ENCODE peak calls at places on chromosome 16, in nine cellular contexts. One of them, this sample, is unnamed.

GRCh38 chr16:66523861-66524354 is 26.0 kb downstream of the TK2 start:
- DNase-seq in neural crest cell: no peak
- DNase-seq in RWPE1: no peak
- DNase-seq in GM23338: no peak
- DNase-seq in endodermal cell: no peak
- DNase-seq in natural killer cell: no peak
- DNase-seq in keratinocyte: no peak
- DNase-seq in tibial artery: no peak
- DNase-seq in GM20000: peak; percentile 47
- DNase-seq in this sample: no peak

GRCh38 chr16:14098081-14098480 is 27.0 kb downstream of the MRTFB start:
- DNase-seq in keratinocyte: no peak
- DNase-seq in neural crest cell: no peak
- DNase-seq in endodermal cell: no peak
- DNase-seq in RWPE1: no peak
- DNase-seq in GM20000: no peak
- DNase-seq in natural killer cell: no peak
- DNase-seq in tibial artery: no peak
- DNase-seq in GM23338: no peak
- DNase-seq in this sample: no peak

GRCh38 chr16:27195941-27196595 is 7.3 kb upstream of the KDM8 start:
- DNase-seq in GM23338: no peak
- DNase-seq in endodermal cell: no peak
- DNase-seq in neural crest cell: no peak
- DNase-seq in GM20000: no peak
- DNase-seq in RWPE1: no peak
- DNase-seq in keratinocyte: no peak
- DNase-seq in tibial artery: no peak
- DNase-seq in natural killer cell: no peak
- DNase-seq in this sample: no peak

GRCh38 chr16:87968541-87968940 is 17.3 kb downstream of the BANP start:
- DNase-seq in endodermal cell: no peak
- DNase-seq in tibial artery: no peak
- DNase-seq in neural crest cell: no peak
- DNase-seq in RWPE1: no peak
- DNase-seq in GM20000: no peak
- DNase-seq in keratinocyte: no peak
- DNase-seq in natural killer cell: no peak
- DNase-seq in GM23338: no peak
- DNase-seq in this sample: no peak

GRCh38 chr16:2512920-2513404 is 790 bp upstream of the ATP6V0C start:
- DNase-seq in RWPE1: no peak
- DNase-seq in keratinocyte: no peak
- DNase-seq in GM23338: peak; percentile 76
- DNase-seq in natural killer cell: peak; percentile 51
- DNase-seq in GM20000: peak; percentile 58
- DNase-seq in endodermal cell: peak; percentile 80
- DNase-seq in tibial artery: no peak
- DNase-seq in neural crest cell: no peak
- DNase-seq in this sample: no peak

GRCh38 chr16:8552487-8553221 is 37.7 kb downstream of the TMEM114 start:
- DNase-seq in natural killer cell: no peak
- DNase-seq in GM20000: no peak
- DNase-seq in endodermal cell: peak; percentile 53
- DNase-seq in keratinocyte: no peak
- DNase-seq in GM23338: no peak
- DNase-seq in tibial artery: no peak
- DNase-seq in neural crest cell: no peak
- DNase-seq in RWPE1: no peak
- DNase-seq in this sample: no peak

GRCh38 chr16:10981697-10982216 is 37.4 kb downstream of the CLEC16A start:
- DNase-seq in tibial artery: no peak
- DNase-seq in GM20000: peak; percentile 67
- DNase-seq in keratinocyte: no peak
- DNase-seq in neural crest cell: no peak
- DNase-seq in GM23338: peak; percentile 73
- DNase-seq in natural killer cell: no peak
- DNase-seq in RWPE1: no peak
- DNase-seq in endodermal cell: peak; percentile 85
- DNase-seq in this sample: no peak

GRCh38 chr16:57469046-57469445 is 6.6 kb downstream of the POLR2C start:
- DNase-seq in keratinocyte: no peak
- DNase-seq in GM20000: no peak
- DNase-seq in natural killer cell: no peak
- DNase-seq in RWPE1: no peak
- DNase-seq in tibial artery: no peak
- DNase-seq in GM23338: no peak
- DNase-seq in endodermal cell: no peak
- DNase-seq in neural crest cell: no peak
- DNase-seq in this sample: no peak

GRCh38 chr16:3020604-3021448 is 658 bp downstream of the TNFRSF12A start:
- DNase-seq in RWPE1: peak; percentile 91
- DNase-seq in endodermal cell: peak; percentile 98
- DNase-seq in tibial artery: peak; percentile 63
- DNase-seq in keratinocyte: peak; percentile 79
- DNase-seq in neural crest cell: no peak
- DNase-seq in GM23338: peak; percentile 95
- DNase-seq in natural killer cell: peak; percentile 69
- DNase-seq in GM20000: no peak
- DNase-seq in this sample: peak; percentile 87

GRCh38 chr16:66696669-66697630 is at the start of gene CMTM4:
- DNase-seq in GM23338: peak; percentile 90
- DNase-seq in endodermal cell: peak; percentile 94
- DNase-seq in GM20000: peak; percentile 98
- DNase-seq in keratinocyte: no peak
- DNase-seq in neural crest cell: peak; percentile 67
- DNase-seq in tibial artery: peak; percentile 80
- DNase-seq in natural killer cell: peak; percentile 67
- DNase-seq in RWPE1: peak; percentile 89
- DNase-seq in this sample: peak; percentile 79

GRCh38 chr16:82638095-82638798 is 11.5 kb downstream of the CDH13 start:
- DNase-seq in GM20000: no peak
- DNase-seq in neural crest cell: no peak
- DNase-seq in tibial artery: no peak
- DNase-seq in RWPE1: peak; percentile 36
- DNase-seq in endodermal cell: no peak
- DNase-seq in keratinocyte: no peak
- DNase-seq in GM23338: no peak
- DNase-seq in natural killer cell: no peak
- DNase-seq in this sample: no peak

GRCh38 chr16:65909310-65910050 is 457.0 kb upstream of the CDH5 start:
- DNase-seq in natural killer cell: no peak
- DNase-seq in GM23338: no peak
- DNase-seq in neural crest cell: no peak
- DNase-seq in tibial artery: no peak
- DNase-seq in GM20000: no peak
- DNase-seq in RWPE1: peak; percentile 4
- DNase-seq in endodermal cell: no peak
- DNase-seq in keratinocyte: no peak
- DNase-seq in this sample: no peak

GRCh38 chr16:17386229-17386628 is 84.5 kb downstream of the XYLT1 start:
- DNase-seq in neural crest cell: no peak
- DNase-seq in natural killer cell: no peak
- DNase-seq in RWPE1: no peak
- DNase-seq in tibial artery: no peak
- DNase-seq in endodermal cell: no peak
- DNase-seq in GM20000: no peak
- DNase-seq in GM23338: no peak
- DNase-seq in keratinocyte: no peak
- DNase-seq in this sample: no peak

GRCh38 chr16:28592511-28592910 is 4.3 kb downstream of the SULT1A2 start:
- DNase-seq in endodermal cell: no peak
- DNase-seq in keratinocyte: no peak
- DNase-seq in natural killer cell: no peak
- DNase-seq in neural crest cell: no peak
- DNase-seq in GM20000: no peak
- DNase-seq in tibial artery: no peak
- DNase-seq in GM23338: no peak
- DNase-seq in RWPE1: no peak
- DNase-seq in this sample: no peak

GRCh38 chr16:28596840-28597691 is at the start of gene SULT1A2:
- DNase-seq in RWPE1: peak; percentile 30
- DNase-seq in neural crest cell: no peak
- DNase-seq in keratinocyte: peak; percentile 11
- DNase-seq in GM20000: no peak
- DNase-seq in natural killer cell: no peak
- DNase-seq in GM23338: peak; percentile 48
- DNase-seq in endodermal cell: peak; percentile 64
- DNase-seq in tibial artery: no peak
- DNase-seq in this sample: no peak

GRCh38 chr16:28596115-28596630 is 677 bp downstream of the SULT1A2 start:
- DNase-seq in natural killer cell: no peak
- DNase-seq in neural crest cell: no peak
- DNase-seq in GM20000: no peak
- DNase-seq in endodermal cell: peak; percentile 37
- DNase-seq in GM23338: no peak
- DNase-seq in keratinocyte: no peak
- DNase-seq in tibial artery: no peak
- DNase-seq in RWPE1: no peak
- DNase-seq in this sample: no peak

GRCh38 chr16:28592979-28593553 is 3.8 kb downstream of the SULT1A2 start:
- DNase-seq in neural crest cell: no peak
- DNase-seq in RWPE1: no peak
- DNase-seq in natural killer cell: no peak
- DNase-seq in GM23338: no peak
- DNase-seq in endodermal cell: peak; percentile 31
- DNase-seq in GM20000: no peak
- DNase-seq in keratinocyte: no peak
- DNase-seq in tibial artery: no peak
- DNase-seq in this sample: no peak

DNA sequence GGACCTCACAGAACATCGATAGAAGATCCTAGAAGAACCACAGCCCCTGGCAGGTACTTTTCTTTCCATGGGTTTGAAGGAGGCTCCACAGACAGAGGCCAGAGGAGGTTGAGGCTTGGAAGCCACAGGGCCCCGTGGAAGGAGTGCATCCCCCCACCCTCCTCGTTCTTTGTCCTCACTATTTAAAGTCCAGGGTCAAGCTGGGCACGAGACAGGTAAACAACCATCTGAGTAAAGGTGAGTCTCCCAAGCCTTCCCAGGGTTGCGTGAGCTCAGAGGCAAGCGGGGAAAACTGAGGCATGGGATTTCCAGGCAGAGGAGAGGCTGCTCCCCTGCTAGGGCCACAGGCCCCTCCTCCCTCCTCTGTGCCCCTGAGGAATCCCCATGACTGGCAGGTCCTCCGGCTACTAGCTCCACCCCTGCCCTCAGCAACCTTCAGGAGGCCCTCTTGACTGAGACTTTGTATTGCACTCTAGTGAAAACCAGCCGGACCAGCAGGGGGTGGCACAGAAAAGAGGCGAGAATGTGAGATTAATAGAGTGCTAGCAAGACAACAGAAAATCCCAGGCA is 927 bp upstream of the SULT1A2 start:
- DNase-seq in neural crest cell: no peak
- DNase-seq in natural killer cell: no peak
- DNase-seq in endodermal cell: peak; percentile 74
- DNase-seq in tibial artery: no peak
- DNase-seq in keratinocyte: no peak
- DNase-seq in GM20000: peak; percentile 26
- DNase-seq in GM23338: peak; percentile 78
- DNase-seq in RWPE1: no peak
- DNase-seq in this sample: no peak
- TF ChIP-seq CTCF in neural crest cell: peak; percentile 16
- TF ChIP-seq CTCF in natural killer cell: no peak
- TF ChIP-seq CTCF in endodermal cell: no peak
- TF ChIP-seq CTCF in tibial artery: no peak
- TF ChIP-seq CTCF in keratinocyte: no peak
- TF ChIP-seq CTCF in GM20000: no peak
- TF ChIP-seq CTCF in GM23338: no peak
- TF ChIP-seq CTCF in RWPE1: no peak
- TF ChIP-seq CTCF in this sample: peak; percentile 27

GRCh38 chr16:75640598-75640997 is 6.9 kb downstream of the KARS1 start:
- DNase-seq in keratinocyte: no peak
- DNase-seq in neural crest cell: no peak
- DNase-seq in GM23338: no peak
- DNase-seq in RWPE1: no peak
- DNase-seq in tibial artery: no peak
- DNase-seq in natural killer cell: no peak
- DNase-seq in GM20000: no peak
- DNase-seq in endodermal cell: no peak
- DNase-seq in this sample: no peak

GRCh38 chr16:75647492-75648264 is at the start of the genes KARS1 and TERF2IP:
- DNase-seq in keratinocyte: peak; percentile 41
- DNase-seq in GM20000: peak; percentile 93
- DNase-seq in GM23338: peak; percentile 94
- DNase-seq in RWPE1: peak; percentile 95
- DNase-seq in natural killer cell: peak; percentile 95
- DNase-seq in tibial artery: peak; percentile 91
- DNase-seq in neural crest cell: peak; percentile 76
- DNase-seq in endodermal cell: peak; percentile 97
- DNase-seq in this sample: peak; percentile 81

GRCh38 chr16:75648265-75649076 is 898 bp downstream of the TERF2IP start:
- DNase-seq in GM20000: peak; percentile 80
- DNase-seq in GM23338: peak; percentile 91
- DNase-seq in tibial artery: peak; percentile 89
- DNase-seq in endodermal cell: peak; percentile 93
- DNase-seq in keratinocyte: no peak
- DNase-seq in RWPE1: peak; percentile 72
- DNase-seq in neural crest cell: peak; percentile 80
- DNase-seq in natural killer cell: peak; percentile 88
- DNase-seq in this sample: peak; percentile 48

GRCh38 chr16:75647138-75647491 is 350 bp downstream of the KARS1 start:
- DNase-seq in endodermal cell: no peak
- DNase-seq in GM20000: no peak
- DNase-seq in tibial artery: no peak
- DNase-seq in RWPE1: no peak
- DNase-seq in keratinocyte: no peak
- DNase-seq in natural killer cell: no peak
- DNase-seq in GM23338: no peak
- DNase-seq in neural crest cell: no peak
- DNase-seq in this sample: no peak

GRCh38 chr16:75644240-75645012 is 3.0 kb downstream of the KARS1 start:
- DNase-seq in keratinocyte: no peak
- DNase-seq in endodermal cell: no peak
- DNase-seq in GM20000: no peak
- DNase-seq in tibial artery: no peak
- DNase-seq in natural killer cell: no peak
- DNase-seq in neural crest cell: no peak
- DNase-seq in RWPE1: no peak
- DNase-seq in GM23338: no peak
- DNase-seq in this sample: no peak
- TF ChIP-seq CTCF in keratinocyte: peak; percentile 45
- TF ChIP-seq CTCF in endodermal cell: peak; percentile 61
- TF ChIP-seq CTCF in GM20000: no peak
- TF ChIP-seq CTCF in tibial artery: no peak
- TF ChIP-seq CTCF in natural killer cell: no peak
- TF ChIP-seq CTCF in neural crest cell: no peak
- TF ChIP-seq CTCF in RWPE1: no peak
- TF ChIP-seq CTCF in GM23338: peak; percentile 24
- TF ChIP-seq CTCF in this sample: no peak

GRCh38 chr16:30068750-30069574 is 3.4 kb downstream of the ALDOA start:
- DNase-seq in GM20000: no peak
- DNase-seq in neural crest cell: no peak
- DNase-seq in keratinocyte: no peak
- DNase-seq in endodermal cell: peak; percentile 79
- DNase-seq in GM23338: peak; percentile 57
- DNase-seq in RWPE1: no peak
- DNase-seq in natural killer cell: peak; percentile 53
- DNase-seq in tibial artery: no peak
- DNase-seq in this sample: no peak
- TF ChIP-seq CTCF in GM20000: no peak
- TF ChIP-seq CTCF in neural crest cell: peak; percentile 68
- TF ChIP-seq CTCF in keratinocyte: peak; percentile 87
- TF ChIP-seq CTCF in endodermal cell: peak; percentile 73
- TF ChIP-seq CTCF in GM23338: peak; percentile 46
- TF ChIP-seq CTCF in RWPE1: peak; percentile 51
- TF ChIP-seq CTCF in natural killer cell: peak; percentile 59
- TF ChIP-seq CTCF in tibial artery: peak; percentile 15
- TF ChIP-seq CTCF in this sample: peak; percentile 57

GRCh38 chr16:72818286-72818845 is 229.6 kb downstream of the ZFHX3 start:
- DNase-seq in RWPE1: no peak
- DNase-seq in natural killer cell: no peak
- DNase-seq in keratinocyte: no peak
- DNase-seq in neural crest cell: no peak
- DNase-seq in GM20000: no peak
- DNase-seq in GM23338: peak; percentile 67
- DNase-seq in endodermal cell: peak; percentile 67
- DNase-seq in tibial artery: no peak
- DNase-seq in this sample: no peak
- TF ChIP-seq CTCF in RWPE1: no peak
- TF ChIP-seq CTCF in natural killer cell: no peak
- TF ChIP-seq CTCF in keratinocyte: no peak
- TF ChIP-seq CTCF in neural crest cell: peak; percentile 33
- TF ChIP-seq CTCF in GM20000: peak; percentile 11
- TF ChIP-seq CTCF in GM23338: peak; percentile 67
- TF ChIP-seq CTCF in endodermal cell: peak; percentile 76
- TF ChIP-seq CTCF in tibial artery: no peak
- TF ChIP-seq CTCF in this sample: peak; percentile 42

This sample was measured in progenitor cell of endocrine pancreas.